ENCODE peak calls at places on chromosome X, in four cellular contexts. Y, T, G and X are unnamed samples. For H3K4me1, the result is how much of the 10 kb centered on the place peaks cover.

GRCh38 chrX:21176927-21177571 is 197.2 kb upstream of the CNKSR2 start:
- DNase-seq in T (no peak), G (no peak), Y (no peak), X (no peak)

GRCh38 chrX:9260603-9261002 is 204.3 kb upstream of the TBL1X start:
- DNase-seq in Y (no peak), T (no peak), G (no peak), X (no peak)

GRCh38 chrX:129736491-129736890 is 2.3 kb upstream of the XPNPEP2 start:
- DNase-seq in G (no peak), T (peak), Y (no peak), X (no peak)

GRCh38 chrX:50941638-50942037 is 31.1 kb downstream of the BMP15 start:
- DNase-seq in T (peak), Y (peak), G (no peak), X (no peak)

GRCh38 chrX:19673334-19674040 is 158.2 kb upstream of the MAP3K15 start:
- DNase-seq in G (peak), Y (no peak), T (peak), X (peak)

GRCh38 chrX:99078301-99078700 is 1331.8 kb downstream of the PCDH19 start:
- DNase-seq in T (no peak), Y (no peak), G (no peak), X (no peak)

GRCh38 chrX:110588853-110589252 is 206.8 kb downstream of the CHRDL1 start:
- DNase-seq in T (no peak), G (no peak), Y (no peak), X (no peak)

GRCh38 chrX:125308653-125309052 is 11.0 kb upstream of the TEX13C start:
- DNase-seq in Y (no peak), T (no peak), G (no peak), X (no peak)

GRCh38 chrX:9644335-9644734 is 121.3 kb downstream of the GPR143 start:
- DNase-seq in G (no peak), Y (no peak), T (no peak), X (no peak)

GRCh38 chrX:39823848-39824247 is 273.9 kb downstream of the BCOR start:
- DNase-seq in T (no peak), G (no peak), Y (no peak), X (no peak)

GRCh38 chrX:630922-631496 is 418 bp downstream of the SHOX start:
- DNase-seq in G (no peak), T (no peak), Y (no peak), X (no peak)

GRCh38 chrX:1576201-1577101 is 15.0 kb upstream of the AKAP17A start:
- DNase-seq in T (no peak), G (no peak), Y (no peak), X (peak)

GRCh38 chrX:21382715-21383114 is 8.5 kb downstream of the CNKSR2 start:
- DNase-seq in G (no peak), Y (no peak), T (no peak), X (no peak)

GRCh38 chrX:26649534-26649933 is 433.6 kb downstream of the MAGEB5 start:
- DNase-seq in T (no peak), Y (peak), G (no peak), X (no peak)

GRCh38 chrX:4675686-4676300 is 962.3 kb upstream of the PRKX start:
- DNase-seq in Y (no peak), T (no peak), G (no peak), X (no peak)

GRCh38 chrX:4668802-4669536 is 955.5 kb upstream of the PRKX start:
- DNase-seq in G (no peak), T (no peak), Y (no peak), X (no peak)

GRCh38 chrX:4674028-4674782 is 960.8 kb upstream of the PRKX start:
- DNase-seq in T (no peak), Y (no peak), G (no peak), X (no peak)

GRCh38 chrX:4670606-4671005 is 957.2 kb upstream of the PRKX start:
- DNase-seq in T (no peak), Y (no peak), G (no peak), X (no peak)

GRCh38 chrX:4671344-4671743 is 957.9 kb upstream of the PRKX start:
- DNase-seq in Y (no peak), G (no peak), T (no peak), X (no peak)
- TF ChIP-seq CTCF in Y (no peak), G (no peak), T (no peak), X (no peak)

DNA sequence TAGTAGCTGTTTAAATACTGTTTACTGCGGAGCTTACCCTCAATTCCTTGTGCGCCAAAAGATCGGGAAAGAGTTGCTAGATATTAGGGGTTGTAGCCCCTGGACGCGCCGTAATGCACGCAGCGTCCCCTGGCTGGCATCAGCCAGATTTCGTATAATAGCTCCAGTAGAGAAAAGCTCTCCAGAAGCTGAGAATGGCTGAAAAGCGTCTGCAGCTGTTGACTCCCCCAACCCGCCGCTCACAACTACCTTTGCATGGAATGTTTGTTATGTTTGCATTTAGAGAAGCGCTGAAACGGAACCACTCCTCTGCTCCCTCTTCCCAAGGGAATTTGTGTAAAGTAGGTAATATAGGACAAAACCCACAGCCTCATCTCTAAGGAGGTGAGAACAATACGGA is 3.7 kb downstream of the DOCK11 start:
- DNase-seq in T (no peak), Y (no peak), G (no peak), X (no peak)
- H3K4me1 ChIP-seq in T (under half), Y (under half), G (under half), X (under half)

DNA sequence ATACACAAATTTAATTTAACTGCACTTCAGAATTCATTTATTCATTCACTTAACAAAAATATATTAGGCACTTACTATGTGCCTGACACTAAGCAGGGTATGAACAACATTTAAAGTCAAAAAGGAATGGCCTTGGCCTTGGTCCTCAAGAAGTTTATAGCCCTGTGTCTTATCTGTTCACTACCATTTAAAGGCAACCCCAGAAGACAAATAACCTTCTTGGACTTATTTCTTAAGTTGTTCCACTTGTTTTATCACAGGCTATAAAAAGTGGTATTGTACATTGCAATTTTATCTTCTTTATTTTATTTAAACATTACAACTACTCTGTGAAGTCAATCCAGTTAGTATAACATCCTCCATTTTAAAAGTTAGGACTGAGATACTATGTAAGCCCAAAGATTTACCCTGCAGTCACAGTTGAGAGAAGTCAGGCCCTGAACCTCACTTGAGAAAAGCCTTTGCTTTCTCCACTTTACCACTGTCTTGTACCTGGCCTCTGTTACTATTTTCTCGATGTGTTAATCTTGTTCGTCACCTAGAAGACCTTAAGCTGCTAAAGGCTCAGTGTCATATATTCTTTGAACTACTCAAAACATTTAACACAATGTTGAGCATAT is 305.6 kb upstream of the DIPK2B start:
- DNase-seq in Y (no peak), T (no peak), G (no peak), X (no peak)
- H3K4me3 ChIP-seq in Y (no peak), T (no peak), G (no peak), X (no peak)

GRCh38 chrX:41922125-41922521 is 1.2 kb downstream of the CASK start:
- DNase-seq in T (peak), G (no peak), Y (no peak), X (no peak)

GRCh38 chrX:41922694-41923171 is 621 bp downstream of the CASK start:
- DNase-seq in T (peak), Y (peak), G (no peak), X (peak)

GRCh38 chrX:41921492-41922124 is 1.7 kb downstream of the CASK start:
- DNase-seq in T (no peak), G (no peak), Y (peak), X (no peak)

GRCh38 chrX:41923257-41923924 is at the start of gene CASK:
- DNase-seq in G (peak), Y (peak), T (peak), X (peak)

DNA sequence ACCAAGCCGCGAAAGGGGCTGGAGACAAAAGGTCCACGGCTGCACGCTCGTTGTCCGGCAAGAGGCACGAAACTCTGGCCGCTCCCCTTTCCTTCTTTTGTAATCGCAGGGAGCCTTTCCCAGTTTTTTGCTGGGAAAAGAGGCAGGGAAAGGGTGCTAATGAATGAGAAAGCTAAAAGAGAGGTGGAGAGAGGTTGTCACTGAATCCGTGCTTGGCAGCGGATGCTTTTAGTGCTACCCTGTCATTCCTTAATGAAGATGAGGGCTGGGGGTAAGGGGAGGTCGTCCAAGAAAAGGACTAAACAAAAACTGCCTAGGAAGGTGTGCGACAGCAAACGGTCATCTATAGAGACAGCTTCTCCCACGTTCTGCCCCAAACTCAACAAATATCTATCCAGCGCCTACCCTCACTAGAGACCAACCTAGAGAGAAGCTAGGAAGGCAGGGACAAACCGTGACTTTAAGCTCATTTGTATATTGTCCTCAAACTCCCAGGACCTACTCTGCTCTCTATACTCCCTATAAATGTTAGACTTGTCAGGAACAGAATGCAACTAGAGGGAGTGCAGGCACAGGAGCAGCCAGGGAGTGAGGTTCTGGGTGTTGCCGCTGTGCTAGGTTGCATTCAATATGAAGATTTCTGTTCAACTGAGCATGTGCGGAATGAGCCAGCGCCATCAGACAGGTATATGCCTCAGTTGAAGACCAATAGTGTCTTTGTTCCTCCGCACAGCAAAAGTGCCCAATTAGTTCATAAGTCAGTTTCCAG is 755 bp upstream of the CASK start:
- DNase-seq in G (no peak), Y (peak), T (peak), X (no peak)
- TF ChIP-seq CTCF in G (no peak), Y (no peak), T (no peak), X (no peak)

GRCh38 chrX:28312259-28312658 is 275.0 kb upstream of the IL1RAPL1 start:
- DNase-seq in T (no peak), Y (no peak), G (no peak), X (no peak)

DNA sequence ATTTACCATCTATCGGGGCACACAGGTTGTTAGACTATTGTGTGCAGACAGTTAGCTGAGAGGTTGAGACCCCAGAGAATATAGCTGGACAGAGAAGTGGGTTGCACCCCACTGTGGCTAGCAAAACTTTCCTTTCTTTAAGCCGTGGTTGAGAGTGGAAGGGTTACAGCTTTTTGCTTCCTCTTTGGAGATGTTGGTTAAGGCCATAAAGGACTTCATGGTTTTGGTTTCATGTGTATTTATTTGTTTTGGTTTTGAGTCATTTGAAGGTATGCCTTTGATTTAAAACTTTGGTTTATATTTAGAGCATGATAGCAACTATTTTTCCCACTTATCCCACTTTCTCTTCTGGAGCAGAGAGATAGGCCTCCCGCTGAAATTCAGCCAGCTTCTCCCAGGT is 274.3 kb upstream of the IL1RAPL1 start:
- DNase-seq in G (no peak), T (no peak), Y (peak), X (no peak)
- H3K4me1 ChIP-seq in G (under half), T (under half), Y (under half), X (under half)

GRCh38 chrX:107672955-107673378 is 44.7 kb downstream of the PRPS1 start:
- DNase-seq in Y (peak), G (no peak), T (peak), X (peak)
- H3K4me3 ChIP-seq in Y (peak), G (peak), T (no peak), X (no peak)

GRCh38 chrX:7233632-7234406 is 85.9 kb upstream of the PUDP start:
- DNase-seq in G (no peak), T (no peak), Y (no peak), X (no peak)
- TF ChIP-seq CTCF in G (no peak), T (no peak), Y (no peak), X (no peak)

GRCh38 chrX:114964374-114964773 is 53.0 kb downstream of the IL13RA2 start:
- DNase-seq in T (no peak), G (peak), Y (no peak), X (no peak)

GRCh38 chrX:114959729-114960128 is 57.7 kb downstream of the IL13RA2 start:
- DNase-seq in G (no peak), T (no peak), Y (peak), X (no peak)

GRCh38 chrX:114962209-114962608 is 55.2 kb downstream of the IL13RA2 start:
- DNase-seq in G (no peak), Y (no peak), T (no peak), X (no peak)
- H3K4me1 ChIP-seq in G (under half), Y (under half), T (under half), X (under half)

GRCh38 chrX:134669378-134670098 is 11.3 kb upstream of the PLAC1 start:
- DNase-seq in Y (no peak), T (no peak), G (no peak), X (peak)
- H3K4me3 ChIP-seq in Y (no peak), T (no peak), G (no peak), X (no peak)